ENCODE peak calls at places on chromosome 12, in ten cellular contexts. One of them, this sample, is unnamed.

GRCh38 chr12:101880769-101881168 is 3.4 kb downstream of the DRAM1 start:
- DNase-seq in tibial nerve: no peak
- DNase-seq in stomach: no peak
- DNase-seq in transverse colon: no peak
- DNase-seq in HepG2: no peak
- DNase-seq in ovary: no peak
- DNase-seq in SK-N-SH: no peak
- DNase-seq in GM12878: no peak
- DNase-seq in H1: no peak
- DNase-seq in upper lobe of left lung: no peak
- DNase-seq in this sample: no peak

GRCh38 chr12:57906821-57907220 is 34.5 kb upstream of the ATP23 start:
- DNase-seq in tibial nerve: no peak
- DNase-seq in stomach: no peak
- DNase-seq in transverse colon: no peak
- DNase-seq in HepG2: no peak
- DNase-seq in ovary: no peak
- DNase-seq in SK-N-SH: no peak
- DNase-seq in GM12878: no peak
- DNase-seq in H1: no peak
- DNase-seq in upper lobe of left lung: no peak
- DNase-seq in this sample: no peak

GRCh38 chr12:68790081-68790951 is 17.7 kb upstream of the MDM2 start:
- DNase-seq in tibial nerve: no peak
- DNase-seq in stomach: no peak
- DNase-seq in transverse colon: no peak
- DNase-seq in HepG2: no peak
- DNase-seq in ovary: no peak
- DNase-seq in SK-N-SH: no peak
- DNase-seq in GM12878: no peak
- DNase-seq in H1: no peak
- DNase-seq in upper lobe of left lung: no peak
- DNase-seq in this sample: no peak

GRCh38 chr12:25438638-25439037 is 114.4 kb downstream of the LMNTD1 start:
- DNase-seq in tibial nerve: no peak
- DNase-seq in stomach: no peak
- DNase-seq in transverse colon: no peak
- DNase-seq in HepG2: no peak
- DNase-seq in ovary: no peak
- DNase-seq in SK-N-SH: no peak
- DNase-seq in GM12878: no peak
- DNase-seq in H1: no peak
- DNase-seq in upper lobe of left lung: no peak
- DNase-seq in this sample: no peak

GRCh38 chr12:39476894-39477293 is 34.0 kb upstream of the KIF21A start:
- DNase-seq in tibial nerve: no peak
- DNase-seq in stomach: no peak
- DNase-seq in transverse colon: no peak
- DNase-seq in HepG2: no peak
- DNase-seq in ovary: no peak
- DNase-seq in SK-N-SH: no peak
- DNase-seq in GM12878: no peak
- DNase-seq in H1: no peak
- DNase-seq in upper lobe of left lung: no peak
- DNase-seq in this sample: no peak

GRCh38 chr12:109166371-109166770 is 50.0 kb downstream of the ACACB start:
- DNase-seq in tibial nerve: no peak
- DNase-seq in stomach: no peak
- DNase-seq in transverse colon: no peak
- DNase-seq in HepG2: no peak
- DNase-seq in ovary: no peak
- DNase-seq in SK-N-SH: no peak
- DNase-seq in GM12878: no peak
- DNase-seq in H1: no peak
- DNase-seq in upper lobe of left lung: no peak
- DNase-seq in this sample: no peak

GRCh38 chr12:109762673-109763191 is 49.1 kb downstream of the FAM222A start:
- DNase-seq in tibial nerve: no peak
- DNase-seq in stomach: peak
- DNase-seq in transverse colon: no peak
- DNase-seq in HepG2: no peak
- DNase-seq in ovary: no peak
- DNase-seq in SK-N-SH: no peak
- DNase-seq in GM12878: no peak
- DNase-seq in H1: peak
- DNase-seq in upper lobe of left lung: no peak
- DNase-seq in this sample: no peak

GRCh38 chr12:6294533-6295186 is 15.8 kb upstream of the PLEKHG6 start:
- DNase-seq in tibial nerve: no peak
- DNase-seq in stomach: no peak
- DNase-seq in transverse colon: peak
- DNase-seq in HepG2: peak
- DNase-seq in ovary: no peak
- DNase-seq in SK-N-SH: no peak
- DNase-seq in GM12878: no peak
- DNase-seq in H1: no peak
- DNase-seq in upper lobe of left lung: no peak
- DNase-seq in this sample: no peak

GRCh38 chr12:120453977-120454376 is 7.7 kb downstream of the GATC start:
- DNase-seq in tibial nerve: no peak
- DNase-seq in stomach: no peak
- DNase-seq in transverse colon: no peak
- DNase-seq in HepG2: peak
- DNase-seq in ovary: no peak
- DNase-seq in SK-N-SH: peak
- DNase-seq in GM12878: no peak
- DNase-seq in H1: no peak
- DNase-seq in upper lobe of left lung: no peak
- DNase-seq in this sample: peak

GRCh38 chr12:127548123-127548553 is 718.8 kb upstream of the TMEM132C start:
- DNase-seq in tibial nerve: no peak
- DNase-seq in stomach: no peak
- DNase-seq in transverse colon: no peak
- DNase-seq in HepG2: no peak
- DNase-seq in ovary: no peak
- DNase-seq in SK-N-SH: no peak
- DNase-seq in GM12878: no peak
- DNase-seq in H1: no peak
- DNase-seq in upper lobe of left lung: no peak
- DNase-seq in this sample: no peak
- TF ChIP-seq EP300 in tibial nerve: no peak
- TF ChIP-seq EP300 in stomach: no peak
- TF ChIP-seq EP300 in transverse colon: no peak
- TF ChIP-seq EP300 in HepG2: no peak
- TF ChIP-seq EP300 in ovary: no peak
- TF ChIP-seq EP300 in SK-N-SH: no peak
- TF ChIP-seq EP300 in GM12878: no peak
- TF ChIP-seq EP300 in H1: no peak
- TF ChIP-seq EP300 in upper lobe of left lung: no peak
- TF ChIP-seq EP300 in this sample: no peak

GRCh38 chr12:110860833-110861291 is 14.1 kb downstream of the CCDC63 start:
- DNase-seq in tibial nerve: no peak
- DNase-seq in stomach: no peak
- DNase-seq in transverse colon: no peak
- DNase-seq in HepG2: no peak
- DNase-seq in ovary: no peak
- DNase-seq in SK-N-SH: no peak
- DNase-seq in GM12878: no peak
- DNase-seq in H1: no peak
- DNase-seq in upper lobe of left lung: no peak
- DNase-seq in this sample: no peak
- TF ChIP-seq EP300 in tibial nerve: no peak
- TF ChIP-seq EP300 in stomach: no peak
- TF ChIP-seq EP300 in transverse colon: no peak
- TF ChIP-seq EP300 in HepG2: no peak
- TF ChIP-seq EP300 in ovary: no peak
- TF ChIP-seq EP300 in SK-N-SH: no peak
- TF ChIP-seq EP300 in GM12878: no peak
- TF ChIP-seq EP300 in H1: no peak
- TF ChIP-seq EP300 in upper lobe of left lung: no peak
- TF ChIP-seq EP300 in this sample: no peak

GRCh38 chr12:219891-220352 is 6.0 kb upstream of the SLC6A12 start:
- DNase-seq in tibial nerve: peak
- DNase-seq in stomach: peak
- DNase-seq in transverse colon: peak
- DNase-seq in HepG2: peak
- DNase-seq in ovary: no peak
- DNase-seq in SK-N-SH: peak
- DNase-seq in GM12878: no peak
- DNase-seq in H1: peak
- DNase-seq in upper lobe of left lung: peak
- DNase-seq in this sample: peak
- TF ChIP-seq EP300 in tibial nerve: no peak
- TF ChIP-seq EP300 in stomach: no peak
- TF ChIP-seq EP300 in transverse colon: no peak
- TF ChIP-seq EP300 in HepG2: no peak
- TF ChIP-seq EP300 in ovary: no peak
- TF ChIP-seq EP300 in SK-N-SH: no peak
- TF ChIP-seq EP300 in GM12878: no peak
- TF ChIP-seq EP300 in H1: no peak
- TF ChIP-seq EP300 in upper lobe of left lung: no peak
- TF ChIP-seq EP300 in this sample: no peak

GRCh38 chr12:113149361-113150150 is at the start of gene CFAP73:
- DNase-seq in tibial nerve: no peak
- DNase-seq in stomach: peak
- DNase-seq in transverse colon: peak
- DNase-seq in HepG2: peak
- DNase-seq in ovary: peak
- DNase-seq in SK-N-SH: peak
- DNase-seq in GM12878: no peak
- DNase-seq in H1: peak
- DNase-seq in upper lobe of left lung: no peak
- DNase-seq in this sample: peak
- TF ChIP-seq EP300 in tibial nerve: no peak
- TF ChIP-seq EP300 in stomach: no peak
- TF ChIP-seq EP300 in transverse colon: no peak
- TF ChIP-seq EP300 in HepG2: no peak
- TF ChIP-seq EP300 in ovary: no peak
- TF ChIP-seq EP300 in SK-N-SH: no peak
- TF ChIP-seq EP300 in GM12878: no peak
- TF ChIP-seq EP300 in H1: no peak
- TF ChIP-seq EP300 in upper lobe of left lung: no peak
- TF ChIP-seq EP300 in this sample: no peak

This sample was measured in A549.